ENCODE peak calls at places on chromosomes 6 and 20, in six cellular contexts. One of them, this sample, is unnamed. For H3K4me1, the result is how much of the 10 kb centered on the place peaks cover.

GRCh38 chr6:143514996-143515760 is 3.7 kb upstream of the FUCA2 start:
- DNase-seq in psoas muscle: peak
- DNase-seq in heart right ventricle: peak
- DNase-seq in lower lobe of right lung: peak
- DNase-seq in PC-3: no peak
- DNase-seq in neural progenitor cell: no peak
- DNase-seq in this sample: no peak

GRCh38 chr6:30556964-30557682 is at the start of gene PRR3:
- DNase-seq in psoas muscle: peak
- DNase-seq in heart right ventricle: peak
- DNase-seq in lower lobe of right lung: peak
- DNase-seq in PC-3: peak
- DNase-seq in neural progenitor cell: peak
- DNase-seq in this sample: peak

GRCh38 chr20:34369265-34369664 is 6.2 kb downstream of the ITCH start:
- DNase-seq in psoas muscle: no peak
- DNase-seq in heart right ventricle: no peak
- DNase-seq in lower lobe of right lung: no peak
- DNase-seq in PC-3: peak
- DNase-seq in neural progenitor cell: no peak
- DNase-seq in this sample: no peak

GRCh38 chr6:116046739-116047138 is 14.0 kb downstream of the FRK start:
- DNase-seq in psoas muscle: no peak
- DNase-seq in heart right ventricle: no peak
- DNase-seq in lower lobe of right lung: no peak
- DNase-seq in PC-3: no peak
- DNase-seq in neural progenitor cell: no peak
- DNase-seq in this sample: no peak

GRCh38 chr20:34390769-34391447 is 27.8 kb downstream of the ITCH start:
- DNase-seq in psoas muscle: peak
- DNase-seq in heart right ventricle: no peak
- DNase-seq in lower lobe of right lung: peak
- DNase-seq in PC-3: peak
- DNase-seq in neural progenitor cell: no peak
- DNase-seq in this sample: peak

GRCh38 chr6:128932061-128932460 is 49.1 kb downstream of the LAMA2 start:
- DNase-seq in psoas muscle: no peak
- DNase-seq in heart right ventricle: no peak
- DNase-seq in lower lobe of right lung: no peak
- DNase-seq in PC-3: peak
- DNase-seq in neural progenitor cell: no peak
- DNase-seq in this sample: no peak

GRCh38 chr6:108716801-108717791 is 131.1 kb upstream of the ARMC2 start:
- DNase-seq in psoas muscle: no peak
- DNase-seq in heart right ventricle: no peak
- DNase-seq in lower lobe of right lung: no peak
- DNase-seq in PC-3: no peak
- DNase-seq in neural progenitor cell: no peak
- DNase-seq in this sample: no peak

GRCh38 chr6:163630991-163631390 is 216.5 kb downstream of the QKI start:
- DNase-seq in psoas muscle: no peak
- DNase-seq in heart right ventricle: no peak
- DNase-seq in lower lobe of right lung: no peak
- DNase-seq in PC-3: no peak
- DNase-seq in neural progenitor cell: no peak
- DNase-seq in this sample: no peak

GRCh38 chr6:74369556-74369993 is 673.6 kb downstream of the CD109 start:
- DNase-seq in psoas muscle: no peak
- DNase-seq in heart right ventricle: no peak
- DNase-seq in lower lobe of right lung: no peak
- DNase-seq in PC-3: peak
- DNase-seq in neural progenitor cell: no peak
- DNase-seq in this sample: no peak

GRCh38 chr20:24691901-24692351 is 222.5 kb downstream of the SYNDIG1 start:
- DNase-seq in psoas muscle: no peak
- DNase-seq in heart right ventricle: no peak
- DNase-seq in lower lobe of right lung: no peak
- DNase-seq in PC-3: no peak
- DNase-seq in neural progenitor cell: no peak
- DNase-seq in this sample: no peak

GRCh38 chr6:84033523-84034451 is at the start of gene MRAP2:
- DNase-seq in psoas muscle: peak
- DNase-seq in heart right ventricle: peak
- DNase-seq in lower lobe of right lung: peak
- DNase-seq in PC-3: no peak
- DNase-seq in neural progenitor cell: peak
- DNase-seq in this sample: peak

GRCh38 chr6:12403201-12403826 is 113.2 kb downstream of the EDN1 start:
- DNase-seq in psoas muscle: no peak
- DNase-seq in heart right ventricle: no peak
- DNase-seq in lower lobe of right lung: no peak
- DNase-seq in PC-3: peak
- DNase-seq in neural progenitor cell: no peak
- DNase-seq in this sample: no peak

GRCh38 chr20:32891491-32891890 is 32.8 kb downstream of the EFCAB8 start:
- DNase-seq in psoas muscle: no peak
- DNase-seq in heart right ventricle: no peak
- DNase-seq in lower lobe of right lung: no peak
- DNase-seq in PC-3: no peak
- DNase-seq in neural progenitor cell: no peak
- DNase-seq in this sample: no peak

GRCh38 chr6:31070711-31071197 is 41.6 kb downstream of the C6orf15 start:
- DNase-seq in psoas muscle: no peak
- DNase-seq in heart right ventricle: no peak
- DNase-seq in lower lobe of right lung: no peak
- DNase-seq in PC-3: peak
- DNase-seq in neural progenitor cell: peak
- DNase-seq in this sample: no peak

GRCh38 chr20:58892126-58892931 is 39.8 kb downstream of the GNAS start:
- DNase-seq in psoas muscle: peak
- DNase-seq in heart right ventricle: peak
- DNase-seq in lower lobe of right lung: peak
- DNase-seq in PC-3: peak
- DNase-seq in neural progenitor cell: peak
- DNase-seq in this sample: peak

GRCh38 chr6:51350308-51350904 is 531.7 kb downstream of the TFAP2B start:
- DNase-seq in psoas muscle: no peak
- DNase-seq in heart right ventricle: no peak
- DNase-seq in lower lobe of right lung: no peak
- DNase-seq in PC-3: peak
- DNase-seq in neural progenitor cell: no peak
- DNase-seq in this sample: no peak

GRCh38 chr6:33416386-33417126 is 1.4 kb downstream of the CUTA start:
- DNase-seq in psoas muscle: no peak
- DNase-seq in heart right ventricle: no peak
- DNase-seq in lower lobe of right lung: no peak
- DNase-seq in PC-3: no peak
- DNase-seq in neural progenitor cell: no peak
- DNase-seq in this sample: no peak
- H3K4me1 ChIP-seq in psoas muscle: under half
- H3K4me1 ChIP-seq in heart right ventricle: half or more
- H3K4me1 ChIP-seq in lower lobe of right lung: half or more
- H3K4me1 ChIP-seq in PC-3: under half
- H3K4me1 ChIP-seq in neural progenitor cell: under half
- H3K4me1 ChIP-seq in this sample: under half

GRCh38 chr6:53059648-53060589 is 5.3 kb upstream of the FBXO9 start:
- DNase-seq in psoas muscle: no peak
- DNase-seq in heart right ventricle: no peak
- DNase-seq in lower lobe of right lung: no peak
- DNase-seq in PC-3: no peak
- DNase-seq in neural progenitor cell: peak
- DNase-seq in this sample: no peak
- H3K4me3 ChIP-seq in psoas muscle: peak
- H3K4me3 ChIP-seq in heart right ventricle: peak
- H3K4me3 ChIP-seq in lower lobe of right lung: peak
- H3K4me3 ChIP-seq in PC-3: peak
- H3K4me3 ChIP-seq in neural progenitor cell: peak
- H3K4me3 ChIP-seq in this sample: no peak

GRCh38 chr6:121691126-121691540 is 255.7 kb downstream of the GJA1 start:
- DNase-seq in psoas muscle: no peak
- DNase-seq in heart right ventricle: no peak
- DNase-seq in lower lobe of right lung: no peak
- DNase-seq in PC-3: no peak
- DNase-seq in neural progenitor cell: no peak
- DNase-seq in this sample: no peak
- H3K4me1 ChIP-seq in psoas muscle: under half
- H3K4me1 ChIP-seq in heart right ventricle: under half
- H3K4me1 ChIP-seq in lower lobe of right lung: under half
- H3K4me1 ChIP-seq in PC-3: under half
- H3K4me1 ChIP-seq in neural progenitor cell: under half
- H3K4me1 ChIP-seq in this sample: under half

GRCh38 chr6:73299171-73300073 is 36.4 kb upstream of the KHDC1 start:
- DNase-seq in psoas muscle: no peak
- DNase-seq in heart right ventricle: peak
- DNase-seq in lower lobe of right lung: no peak
- DNase-seq in PC-3: no peak
- DNase-seq in neural progenitor cell: no peak
- DNase-seq in this sample: no peak
- H3K4me3 ChIP-seq in psoas muscle: peak
- H3K4me3 ChIP-seq in heart right ventricle: peak
- H3K4me3 ChIP-seq in lower lobe of right lung: peak
- H3K4me3 ChIP-seq in PC-3: no peak
- H3K4me3 ChIP-seq in neural progenitor cell: no peak
- H3K4me3 ChIP-seq in this sample: no peak

GRCh38 chr6:81838724-81839425 is 86.4 kb upstream of the TENT5A start:
- DNase-seq in psoas muscle: no peak
- DNase-seq in heart right ventricle: no peak
- DNase-seq in lower lobe of right lung: no peak
- DNase-seq in PC-3: no peak
- DNase-seq in neural progenitor cell: no peak
- DNase-seq in this sample: no peak

GRCh38 chr6:81838031-81838430 is 85.5 kb upstream of the TENT5A start:
- DNase-seq in psoas muscle: no peak
- DNase-seq in heart right ventricle: no peak
- DNase-seq in lower lobe of right lung: no peak
- DNase-seq in PC-3: peak
- DNase-seq in neural progenitor cell: no peak
- DNase-seq in this sample: no peak

GRCh38 chr6:81832304-81832703 is 79.8 kb upstream of the TENT5A start:
- DNase-seq in psoas muscle: no peak
- DNase-seq in heart right ventricle: no peak
- DNase-seq in lower lobe of right lung: no peak
- DNase-seq in PC-3: no peak
- DNase-seq in neural progenitor cell: no peak
- DNase-seq in this sample: no peak

GRCh38 chr6:81831274-81831673 is 78.8 kb upstream of the TENT5A start:
- DNase-seq in psoas muscle: no peak
- DNase-seq in heart right ventricle: no peak
- DNase-seq in lower lobe of right lung: no peak
- DNase-seq in PC-3: no peak
- DNase-seq in neural progenitor cell: no peak
- DNase-seq in this sample: no peak

DNA sequence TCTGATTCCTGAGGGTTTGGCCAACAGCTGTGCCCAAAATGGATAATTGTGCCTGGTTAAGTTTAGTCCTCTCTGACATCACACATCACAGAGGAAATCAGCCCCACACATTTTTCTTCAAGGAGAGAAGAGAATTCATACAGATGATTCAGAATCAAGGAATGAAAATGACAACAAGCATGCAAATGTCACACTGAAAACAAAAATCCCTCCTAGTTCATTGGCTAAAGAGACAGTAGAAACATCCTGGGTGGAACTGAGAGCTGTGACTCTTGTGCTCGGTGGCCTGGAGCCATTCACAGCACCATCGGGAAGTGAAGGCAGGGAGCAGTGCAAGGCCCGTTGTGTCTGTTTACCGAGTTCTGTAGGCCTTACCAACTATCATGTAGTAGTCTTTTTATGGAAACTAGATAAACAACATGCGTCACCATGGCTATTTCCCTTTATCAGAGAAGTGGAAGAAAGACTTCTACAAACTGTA is 81.7 kb upstream of the TENT5A start:
- DNase-seq in psoas muscle: no peak
- DNase-seq in heart right ventricle: peak
- DNase-seq in lower lobe of right lung: no peak
- DNase-seq in PC-3: peak
- DNase-seq in neural progenitor cell: no peak
- DNase-seq in this sample: peak
- H3K4me1 ChIP-seq in psoas muscle: under half
- H3K4me1 ChIP-seq in heart right ventricle: under half
- H3K4me1 ChIP-seq in lower lobe of right lung: under half
- H3K4me1 ChIP-seq in PC-3: under half
- H3K4me1 ChIP-seq in neural progenitor cell: under half
- H3K4me1 ChIP-seq in this sample: under half

DNA sequence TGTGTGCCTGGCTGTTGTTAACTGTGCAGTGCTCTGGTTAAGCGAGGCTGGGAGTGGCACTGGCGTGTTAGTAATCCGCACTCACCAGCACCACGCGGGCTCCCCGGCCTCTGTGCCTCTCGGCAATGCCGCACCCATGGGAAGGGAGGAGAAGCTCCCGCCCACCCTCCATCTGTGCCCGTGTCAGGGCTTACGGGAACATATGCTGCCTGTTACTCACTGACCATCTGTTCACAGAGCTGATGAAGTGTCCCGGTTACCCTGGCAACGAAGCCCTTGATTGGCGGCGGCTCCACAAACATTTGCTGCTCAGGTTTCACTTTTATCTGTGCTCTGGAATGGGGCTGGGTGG is 114.7 kb downstream of the PSMB1 start:
- DNase-seq in psoas muscle: peak
- DNase-seq in heart right ventricle: peak
- DNase-seq in lower lobe of right lung: peak
- DNase-seq in PC-3: peak
- DNase-seq in neural progenitor cell: peak
- DNase-seq in this sample: peak
- H3K4me3 ChIP-seq in psoas muscle: peak
- H3K4me3 ChIP-seq in heart right ventricle: peak
- H3K4me3 ChIP-seq in lower lobe of right lung: peak
- H3K4me3 ChIP-seq in PC-3: peak
- H3K4me3 ChIP-seq in neural progenitor cell: no peak
- H3K4me3 ChIP-seq in this sample: no peak